ENCODE peak calls at places on chromosomes 1 and 21, in five cellular contexts. N is astrocyte, J is MM.1S, B is HCT116, P is fibroblast of lung. G is an unnamed sample.

GRCh38 chr21:44696572-44696971 is 400 bp upstream of the KRTAP10-12 start:
- DNase-seq in P (no peak), N (no peak), J (no peak), B (no peak), G (no peak)

GRCh38 chr21:44684483-44684882 is 2.5 kb upstream of the KRTAP12-1 start:
- DNase-seq in P (no peak), B (no peak), J (no peak), N (no peak), G (no peak)

GRCh38 chr21:45719177-45719802 is 75.8 kb downstream of the PCBP3 start:
- DNase-seq in B (no peak), J (no peak), N (no peak), P (no peak), G (no peak)

GRCh38 chr1:76770979-76771378 is 96.3 kb upstream of the ST6GALNAC5 start:
- DNase-seq in P (no peak), B (no peak), J (no peak), N (no peak), G (no peak)

GRCh38 chr1:10965621-10966226 is 46.7 kb upstream of the TARDBP start:
- DNase-seq in B (no peak), N (no peak), J (no peak), P (peak), G (no peak)

GRCh38 chr1:52426391-52426790 is 22.0 kb downstream of the PRPF38A start:
- DNase-seq in P (peak), J (no peak), N (peak), B (no peak), G (no peak)

GRCh38 chr1:113846391-113847035 is 25.0 kb downstream of the PTPN22 start:
- DNase-seq in N (no peak), P (no peak), B (no peak), J (no peak), G (no peak)

GRCh38 chr1:165827199-165828102 is at the start of gene UCK2:
- DNase-seq in P (peak), B (peak), N (peak), J (peak), G (peak)

GRCh38 chr1:30778156-30778978 is 20.8 kb upstream of the LAPTM5 start:
- DNase-seq in J (no peak), N (peak), B (no peak), P (peak), G (peak)

GRCh38 chr21:46243325-46243724 is 14.8 kb upstream of the LSS start:
- DNase-seq in P (no peak), J (no peak), N (no peak), B (no peak), G (no peak)

GRCh38 chr1:35436078-35436477 is 121.1 kb downstream of the KIAA0319L start:
- DNase-seq in N (no peak), B (no peak), J (no peak), P (no peak), G (no peak)

GRCh38 chr1:40185951-40186864 is 25.0 kb downstream of the RLF start:
- DNase-seq in P (no peak), N (peak), B (no peak), J (peak), G (no peak)

DNA sequence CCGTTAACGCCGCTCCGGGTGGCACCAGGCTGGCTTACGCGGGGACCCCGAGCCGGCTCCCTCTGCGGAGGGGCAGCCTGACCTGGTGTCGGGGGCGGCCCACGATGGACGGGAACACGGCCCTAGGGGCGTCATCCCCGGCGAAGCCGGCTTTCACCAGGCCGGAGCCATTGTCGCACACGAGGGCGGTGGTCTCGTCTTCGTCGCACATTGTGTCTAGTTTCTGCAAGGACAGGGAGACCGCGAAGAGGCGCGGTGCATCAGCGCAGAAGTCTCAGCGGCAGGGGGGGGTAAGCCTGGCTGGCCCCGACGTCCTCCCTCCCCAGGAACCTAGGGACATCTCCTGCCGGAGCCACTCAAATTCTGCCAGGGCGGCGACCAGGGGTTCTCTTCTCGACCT is 989 bp downstream of the ACTA1 start:
- DNase-seq in J (no peak), N (no peak), P (no peak), B (no peak), G (no peak)
- TF ChIP-seq EZH2 in J (no peak), N (peak), P (peak), B (no peak), G (no peak)

DNA sequence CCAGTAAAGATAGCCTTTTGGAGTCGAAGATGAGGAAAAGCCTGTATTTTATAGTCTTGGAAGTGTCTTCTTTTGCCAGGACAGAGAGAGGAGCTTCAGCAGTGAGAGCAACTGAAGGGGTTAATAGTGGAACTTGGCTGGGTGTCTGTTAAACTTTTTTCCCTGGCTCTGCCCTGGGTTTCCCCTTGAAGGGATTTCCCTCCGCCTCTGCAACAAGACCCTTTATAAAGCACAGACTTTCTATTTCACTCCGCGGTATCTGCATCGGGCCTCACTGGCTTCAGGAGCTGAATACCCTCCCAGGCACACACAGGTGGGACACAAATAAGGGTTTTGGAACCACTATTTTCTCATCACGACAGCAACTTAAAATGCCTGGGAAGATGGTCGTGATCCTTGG is at the start of gene VCAM1:
- DNase-seq in B (no peak), P (no peak), N (no peak), J (no peak), G (no peak)
- H3K9ac ChIP-seq in B (no peak), P (no peak), N (no peak), J (no peak), G (no peak)

DNA sequence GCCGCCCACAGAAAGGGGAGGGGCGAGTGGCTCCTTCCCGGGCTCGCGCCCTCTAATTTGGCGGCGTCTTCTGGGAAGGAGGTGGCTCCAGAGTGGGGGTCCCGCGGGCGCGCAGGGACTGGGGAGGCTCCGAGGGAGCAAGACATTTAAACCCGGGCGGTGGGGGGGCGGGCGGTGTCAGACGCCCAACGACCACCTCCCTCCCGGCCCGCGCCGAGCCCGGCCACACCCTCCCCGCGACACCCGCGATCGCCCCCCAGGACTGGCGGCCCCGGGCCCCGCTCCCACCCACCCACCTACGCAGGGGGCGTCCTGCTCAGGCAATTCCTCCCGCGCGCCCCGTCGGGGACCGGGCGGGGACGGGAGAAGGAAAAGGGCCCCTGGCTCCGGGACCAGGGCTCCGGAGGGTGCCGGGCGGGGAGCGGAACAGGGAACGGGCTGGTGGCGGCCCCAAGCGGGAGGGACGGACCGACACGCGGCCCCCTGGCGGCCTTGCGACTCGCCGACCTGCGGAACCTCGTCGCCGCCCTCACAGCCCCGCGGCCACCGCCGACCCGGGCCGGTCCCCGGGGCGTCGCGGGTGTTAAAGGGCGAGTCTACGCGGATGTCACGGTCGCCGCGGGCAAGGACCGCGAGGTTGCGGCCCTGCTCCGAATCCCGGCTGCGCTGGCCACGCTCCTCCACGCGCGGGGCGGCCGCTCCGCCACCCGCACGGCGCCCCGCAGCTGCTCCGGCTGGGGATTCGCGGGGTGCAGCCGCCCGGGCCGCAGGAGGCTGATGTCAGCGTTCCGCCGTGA is 94.0 kb upstream of the FMN2 start:
- DNase-seq in J (no peak), B (no peak), N (no peak), P (no peak), G (no peak)
- TF ChIP-seq EZH2 in J (no peak), B (no peak), N (peak), P (peak), G (no peak)

GRCh38 chr1:153680120-153680403 is 1.6 kb downstream of the NPR1 start:
- DNase-seq in J (no peak), P (no peak), N (no peak), B (no peak), G (no peak)

GRCh38 chr1:153685578-153686340 is 7.3 kb downstream of the NPR1 start:
- DNase-seq in N (no peak), P (no peak), J (no peak), B (no peak), G (no peak)

GRCh38 chr1:153684892-153685291 is 6.4 kb downstream of the NPR1 start:
- DNase-seq in J (no peak), N (no peak), B (no peak), P (no peak), G (no peak)

GRCh38 chr1:153683853-153684252 is 5.4 kb downstream of the NPR1 start:
- DNase-seq in B (no peak), P (no peak), J (no peak), N (no peak), G (no peak)

GRCh38 chr1:153682730-153683129 is 4.2 kb downstream of the NPR1 start:
- DNase-seq in J (no peak), N (no peak), P (no peak), B (no peak), G (no peak)
- H3K9ac ChIP-seq in J (no peak), N (no peak), P (no peak), B (no peak), G (no peak)

DNA sequence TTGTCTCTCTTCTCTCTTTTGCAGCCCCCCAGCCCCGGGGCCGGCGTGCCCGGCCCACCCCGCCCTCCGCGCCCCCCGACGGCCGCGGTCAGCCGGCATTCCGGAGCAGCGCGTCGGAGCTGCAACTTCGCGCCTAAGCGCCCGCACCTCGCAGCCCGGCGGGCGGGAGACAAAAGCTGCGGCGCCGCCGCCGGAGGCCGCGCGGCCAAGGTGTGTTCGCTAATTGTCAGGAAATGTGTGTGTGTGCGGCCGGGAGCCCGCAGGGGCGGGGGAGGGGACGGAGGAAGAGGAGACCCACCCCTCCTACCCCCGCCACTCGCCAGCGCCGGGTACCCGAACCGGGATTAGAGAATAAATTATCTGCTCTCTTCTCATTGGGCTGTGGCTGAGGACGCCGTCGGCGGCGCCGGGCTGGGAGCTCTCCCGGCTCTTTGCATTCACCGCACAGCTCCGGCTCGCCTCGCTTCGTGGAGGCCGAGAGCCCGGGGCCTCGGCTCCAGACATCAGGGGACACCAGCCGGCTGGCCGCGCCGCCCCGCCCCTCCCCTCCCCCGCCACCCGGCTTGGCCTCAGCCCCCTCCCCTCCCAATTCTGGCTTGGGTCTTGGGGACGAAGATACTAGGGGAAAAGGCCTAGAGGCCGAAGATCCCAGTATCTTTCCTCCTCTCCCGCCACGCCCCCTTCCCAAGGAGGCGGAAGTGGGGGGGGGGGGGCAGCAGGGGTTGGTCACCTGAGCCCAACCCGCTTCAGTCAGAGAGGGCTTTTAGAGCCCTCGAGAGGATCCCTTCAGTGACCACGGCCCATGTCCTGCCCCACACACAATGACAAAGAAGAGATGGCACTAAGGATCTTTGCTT is 1.3 kb upstream of the BLACAT1 start:
- DNase-seq in J (no peak), B (no peak), P (no peak), N (no peak), G (no peak)
- TF ChIP-seq EZH2 in J (peak), B (no peak), P (no peak), N (no peak), G (no peak)

GRCh38 chr1:183821309-183822080 is 16.6 kb downstream of the RGL1 start:
- DNase-seq in P (no peak), J (no peak), B (no peak), N (no peak), G (no peak)
- H3K9ac ChIP-seq in P (no peak), J (no peak), B (no peak), N (peak), G (no peak)

GRCh38 chr1:50978144-50978851 is 8.3 kb downstream of the CDKN2C start:
- DNase-seq in P (peak), J (peak), B (no peak), N (no peak), G (peak)
- TF ChIP-seq EZH2 in P (no peak), J (no peak), B (no peak), N (no peak), G (no peak)